ENCODE peak calls at places on chromosome 17, in five cellular contexts. W, J, Q, R and L are unnamed samples.

GRCh38 chr17:77716289-77716929 is 242.1 kb upstream of the TNRC6C start:
- DNase-seq in J (no peak), Q (no peak), W (no peak), R (no peak), L (no peak)

GRCh38 chr17:55134486-55135157 is 130.1 kb upstream of the HLF start:
- DNase-seq in W (no peak), Q (no peak), R (no peak), J (no peak), L (no peak)

GRCh38 chr17:10657123-10657522 is at the start of gene MYH3:
- DNase-seq in J (no peak), W (no peak), Q (no peak), R (no peak), L (no peak)

GRCh38 chr17:59762826-59763374 is 55.4 kb downstream of the VMP1 start:
- DNase-seq in R (no peak), J (no peak), W (no peak), Q (no peak), L (no peak)

GRCh38 chr17:79617740-79618382 is 7.0 kb upstream of the RBFOX3 start:
- DNase-seq in J (no peak), R (no peak), Q (no peak), W (no peak), L (no peak)

GRCh38 chr17:43146649-43147048 is 21.5 kb upstream of the BRCA1 start:
- DNase-seq in J (no peak), R (no peak), Q (no peak), W (peak; percentile 58), L (no peak)

GRCh38 chr17:81511550-81511799 is 1.1 kb downstream of the ACTG1 start:
- DNase-seq in J (no peak), Q (no peak), R (no peak), W (no peak), L (no peak)

GRCh38 chr17:33127706-33128105 is 136.1 kb downstream of the SPACA3 start:
- DNase-seq in W (no peak), R (no peak), Q (no peak), J (no peak), L (no peak)

GRCh38 chr17:47649972-47650524 is 329 bp downstream of the KPNB1 start:
- DNase-seq in W (peak; percentile 59), R (no peak), Q (no peak), J (peak; percentile 53), L (peak; percentile 79)

GRCh38 chr17:602436-602835 is 112.2 kb downstream of the VPS53 start:
- DNase-seq in R (no peak), J (no peak), Q (peak; percentile 35), W (no peak), L (no peak)

GRCh38 chr17:19753661-19754463 is 5.8 kb upstream of the ALDH3A1 start:
- DNase-seq in Q (no peak), R (no peak), J (peak; percentile 89), W (peak; percentile 33), L (no peak)

GRCh38 chr17:57941384-57942370 is 13.5 kb downstream of the CUEDC1 start:
- DNase-seq in Q (no peak), R (no peak), W (no peak), J (no peak), L (no peak)

GRCh38 chr17:62963296-62963695 is 2.7 kb upstream of the TANC2 start:
- DNase-seq in J (peak; percentile 75), R (no peak), Q (peak; percentile 22), W (no peak), L (no peak)

GRCh38 chr17:17988427-17988945 is 15.8 kb downstream of the DRC3 start:
- DNase-seq in R (no peak), W (no peak), Q (no peak), J (no peak), L (no peak)

GRCh38 chr17:2090210-2090641 is 35.3 kb downstream of the HIC1 start:
- DNase-seq in W (no peak), R (no peak), Q (no peak), J (no peak), L (no peak)

GRCh38 chr17:68835061-68835460 is 120.1 kb downstream of the ABCA8 start:
- DNase-seq in J (no peak), Q (no peak), W (no peak), R (no peak), L (no peak)

GRCh38 chr17:9259419-9259818 is 238.1 kb downstream of the NTN1 start:
- DNase-seq in R (peak; percentile 35), Q (no peak), J (no peak), W (no peak), L (no peak)

GRCh38 chr17:65071861-65072260 is 15.3 kb upstream of the GNA13 start:
- DNase-seq in Q (no peak), R (peak; percentile 24), J (peak; percentile 51), W (no peak), L (no peak)

GRCh38 chr17:68033636-68034451 is 1.7 kb upstream of the KPNA2 start:
- DNase-seq in Q (peak; percentile 48), W (peak; percentile 98), J (peak; percentile 90), R (peak; percentile 95), L (no peak)

GRCh38 chr17:72122668-72123495 is 2.1 kb downstream of the SOX9 start:
- DNase-seq in Q (no peak), W (peak; percentile 64), J (no peak), R (peak; percentile 86), L (no peak)

GRCh38 chr17:65225061-65225460 is 87.9 kb downstream of the RGS9 start:
- DNase-seq in J (no peak), Q (no peak), R (no peak), W (no peak), L (no peak)

GRCh38 chr17:8904201-8904600 is 36.7 kb upstream of the PIK3R6 start:
- DNase-seq in W (no peak), J (no peak), R (no peak), Q (no peak), L (no peak)

GRCh38 chr17:7676533-7676932 is 10.8 kb downstream of the TP53 start:
- DNase-seq in Q (no peak), R (no peak), J (no peak), W (peak; percentile 76), L (no peak)

GRCh38 chr17:7668482-7668881 is 17.8 kb downstream of the ATP1B2 start:
- DNase-seq in R (no peak), W (no peak), J (no peak), Q (no peak), L (no peak)

GRCh38 chr17:7674934-7675333 is 12.4 kb downstream of the TP53 start:
- DNase-seq in J (no peak), R (no peak), W (no peak), Q (no peak), L (no peak)

GRCh38 chr17:7677388-7678067 is 9.8 kb downstream of the TP53 start:
- DNase-seq in R (no peak), W (peak; percentile 89), J (no peak), Q (no peak), L (no peak)

DNA sequence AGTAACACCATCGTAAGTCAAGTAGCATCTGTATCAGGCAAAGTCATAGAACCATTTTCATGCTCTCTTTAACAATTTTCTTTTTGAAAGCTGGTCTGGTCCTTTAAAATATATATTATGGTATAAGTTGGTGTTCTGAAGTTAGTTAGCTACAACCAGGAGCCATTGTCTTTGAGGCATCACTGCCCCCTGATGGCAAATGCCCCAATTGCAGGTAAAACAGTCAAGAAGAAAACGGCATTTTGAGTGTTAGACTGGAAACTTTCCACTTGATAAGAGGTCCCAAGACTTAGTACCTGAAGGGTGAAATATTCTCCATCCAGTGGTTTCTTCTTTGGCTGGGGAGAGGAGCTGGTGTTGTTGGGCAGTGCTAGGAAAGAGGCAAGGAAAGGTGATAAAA is 14.1 kb downstream of the TP53 start:
- DNase-seq in W (peak; percentile 85), Q (peak; percentile 47), J (no peak), R (peak; percentile 27), L (no peak)
- TF ChIP-seq REST in W (no peak), Q (no peak), J (no peak), R (no peak), L (no peak)

GRCh38 chr17:27959382-27959709 is 66.2 kb upstream of the LYRM9 start:
- DNase-seq in R (no peak), J (no peak), W (peak; percentile 27), Q (no peak), L (no peak)

GRCh38 chr17:27960183-27960589 is 67.0 kb upstream of the LYRM9 start:
- DNase-seq in R (no peak), Q (no peak), J (no peak), W (no peak), L (no peak)

GRCh38 chr17:27954521-27955495 is 61.6 kb upstream of the LYRM9 start:
- DNase-seq in R (no peak), Q (no peak), W (no peak), J (no peak), L (no peak)

GRCh38 chr17:27958708-27959381 is 65.7 kb upstream of the LYRM9 start:
- DNase-seq in W (peak; percentile 22), R (no peak), Q (no peak), J (no peak), L (no peak)

DNA sequence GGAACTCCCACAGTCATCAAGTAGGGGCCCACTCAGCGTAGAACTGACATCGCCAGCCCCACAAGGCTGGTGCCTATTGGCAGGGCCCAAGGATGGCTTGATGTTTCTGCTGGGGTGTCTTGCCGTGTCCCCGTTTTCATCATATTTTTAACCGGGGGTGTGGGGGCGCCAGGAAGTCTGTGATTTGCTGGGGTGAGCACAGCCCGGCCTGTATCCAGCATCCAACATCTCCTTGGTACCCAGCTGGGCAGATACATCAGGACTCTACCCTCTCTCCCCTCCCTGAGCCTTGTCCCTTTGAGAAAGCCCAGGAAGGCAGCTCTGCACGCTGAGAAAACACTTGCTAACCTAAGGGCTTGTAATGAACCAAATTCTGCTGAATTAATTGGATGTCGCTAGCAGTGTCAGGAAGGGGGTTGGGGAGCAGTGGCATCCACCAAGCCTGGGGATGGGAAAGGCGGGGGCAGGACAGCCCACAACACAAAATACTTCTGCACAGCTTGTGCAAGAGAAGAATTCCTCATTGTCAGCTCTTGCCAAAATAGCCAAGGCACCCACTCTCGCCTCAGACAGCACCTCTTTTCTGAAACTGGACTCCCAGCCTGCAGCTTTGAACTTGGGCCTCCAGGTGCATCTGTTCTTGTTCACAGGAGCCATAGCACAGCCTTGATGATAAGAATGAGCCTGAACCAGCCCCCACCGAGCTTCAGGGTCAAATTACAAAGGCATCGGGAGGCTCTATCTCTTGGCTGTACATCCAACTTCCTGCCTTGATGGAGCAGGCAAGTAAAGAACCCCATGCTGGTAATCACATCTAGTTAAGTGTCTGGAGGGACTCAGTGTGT is 63.7 kb upstream of the LYRM9 start:
- DNase-seq in R (no peak), Q (peak; percentile 90), J (no peak), W (peak; percentile 46), L (no peak)
- TF ChIP-seq REST in R (no peak), Q (no peak), J (no peak), W (no peak), L (no peak)

GRCh38 chr17:56755310-56755709 is 78.4 kb downstream of the C17orf67 start:
- DNase-seq in W (no peak), R (no peak), J (no peak), Q (no peak), L (no peak)

GRCh38 chr17:56756536-56756935 is 77.2 kb downstream of the C17orf67 start:
- DNase-seq in J (peak; percentile 31), R (peak; percentile 24), Q (no peak), W (no peak), L (no peak)

GRCh38 chr17:56752263-56752662 is 81.5 kb downstream of the C17orf67 start:
- DNase-seq in Q (no peak), W (no peak), R (no peak), J (no peak), L (peak; percentile 10)

GRCh38 chr17:56751145-56751743 is 82.5 kb downstream of the C17orf67 start:
- DNase-seq in Q (no peak), W (peak; percentile 5), J (no peak), R (no peak), L (peak; percentile 15)

GRCh38 chr17:56754523-56755208 is 79.1 kb downstream of the C17orf67 start:
- DNase-seq in W (peak; percentile 33), J (peak; percentile 70), R (peak; percentile 83), Q (no peak), L (no peak)
- TF ChIP-seq REST in W (no peak), J (no peak), R (no peak), Q (no peak), L (no peak)

GRCh38 chr17:70804161-70804560 is 634.8 kb downstream of the KCNJ2 start:
- DNase-seq in W (no peak), R (no peak), Q (no peak), J (no peak), L (no peak)
- TF ChIP-seq REST in W (no peak), R (no peak), Q (no peak), J (no peak), L (no peak)